ENCODE peak calls at places on chromosomes 4 and X, in four cellular contexts. P is stimulated activated CD4-positive, alpha-beta T cell treated with anti-CD3 and anti-CD28 coated beads, Interleukin-2, amount 100 ng/mL, for 24 hours; Z is NCI-H1092 treated with DMSO at 0.1 percent for 48 hours; Y is occipital lobe. T is an unnamed sample.
A peak's percentile ranks its signal among the peaks of the same experiment; 100 is the strongest.

GRCh38 chr4:14023036-14023435 is 395.5 kb upstream of the BOD1L1 start:
- DNase-seq in P (no peak), Y (no peak), Z (no peak), T (no peak)

GRCh38 chr4:144574509-144574908 is 71.4 kb upstream of the HHIP start:
- DNase-seq in Y (no peak), Z (no peak), P (no peak), T (no peak)

GRCh38 chr4:122346036-122346435 is 32.8 kb upstream of the ADAD1 start:
- DNase-seq in P (no peak), Y (no peak), Z (no peak), T (no peak)

GRCh38 chrX:69060631-69061408 is 104.4 kb downstream of the PJA1 start:
- DNase-seq in Y (no peak), Z (peak; percentile 2), P (no peak), T (no peak)

GRCh38 chr4:2829321-2829932 is 14.2 kb upstream of the ADD1 start:
- DNase-seq in P (no peak), Z (no peak), Y (no peak), T (no peak)

GRCh38 chr4:150217804-150218203 is 139.6 kb downstream of the DCLK2 start:
- DNase-seq in Y (no peak), Z (peak; percentile 60), P (no peak), T (no peak)

GRCh38 chr4:90328558-90328957 is 201.4 kb downstream of the CCSER1 start:
- DNase-seq in Y (no peak), Z (peak; percentile 39), P (no peak), T (no peak)

GRCh38 chr4:152255437-152255836 is 280.5 kb downstream of the FBXW7 start:
- DNase-seq in Y (no peak), P (peak; percentile 51), Z (peak; percentile 71), T (peak; percentile 55)

GRCh38 chr4:146135941-146136340 is 39.6 kb upstream of the LSM6 start:
- DNase-seq in P (no peak), Y (no peak), Z (no peak), T (no peak)

GRCh38 chrX:22249371-22249770 is 23.3 kb upstream of the CBLL2 start:
- DNase-seq in P (no peak), Z (no peak), Y (no peak), T (no peak)

GRCh38 chr4:75752637-75753036 is 28.3 kb downstream of the USO1 start:
- DNase-seq in Y (no peak), Z (no peak), P (no peak), T (no peak)

GRCh38 chr4:58453956-58454355 is 1343.8 kb upstream of the IGFBP7 start:
- DNase-seq in Y (no peak), Z (no peak), P (no peak), T (no peak)

GRCh38 chr4:144296941-144297340 is 156.4 kb upstream of the GYPA start:
- DNase-seq in Y (no peak), Z (no peak), P (no peak), T (no peak)

GRCh38 chr4:113447695-113448265 is 313.8 kb downstream of the CAMK2D start:
- DNase-seq in P (peak; percentile 24), Y (no peak), Z (no peak), T (no peak)

GRCh38 chr4:172838108-172838507 is 330.5 kb upstream of the GALNT7 start:
- DNase-seq in P (no peak), Y (no peak), Z (no peak), T (no peak)